ENCODE peak calls at places on chromosomes 16 and 17, in seven cellular contexts. One of them, this sample, is unnamed.

GRCh38 chr17:74773871-74774286 is 2.3 kb downstream of the NAT9 start:
- DNase-seq in hepatocyte: no peak
- DNase-seq in heart right ventricle: no peak
- DNase-seq in A549: no peak
- DNase-seq in lower lobe of right lung: no peak
- DNase-seq in foreskin fibroblast: no peak
- DNase-seq in fibroblast of lung: peak; percentile 66
- DNase-seq in this sample: no peak

GRCh38 chr17:74566132-74566753 is 1.1 kb downstream of the CD300H start:
- DNase-seq in hepatocyte: peak; percentile 61
- DNase-seq in heart right ventricle: no peak
- DNase-seq in A549: peak; percentile 51
- DNase-seq in lower lobe of right lung: no peak
- DNase-seq in foreskin fibroblast: no peak
- DNase-seq in fibroblast of lung: peak; percentile 34
- DNase-seq in this sample: no peak

GRCh38 chr17:33725675-33726271 is 432.7 kb upstream of the ASIC2 start:
- DNase-seq in hepatocyte: peak; percentile 65
- DNase-seq in heart right ventricle: peak; percentile 10
- DNase-seq in A549: peak; percentile 49
- DNase-seq in lower lobe of right lung: peak; percentile 51
- DNase-seq in foreskin fibroblast: no peak
- DNase-seq in fibroblast of lung: peak; percentile 1
- DNase-seq in this sample: no peak

GRCh38 chr17:64399071-64399766 is 8.6 kb upstream of the PECAM1 start:
- DNase-seq in hepatocyte: no peak
- DNase-seq in heart right ventricle: no peak
- DNase-seq in A549: no peak
- DNase-seq in lower lobe of right lung: no peak
- DNase-seq in foreskin fibroblast: no peak
- DNase-seq in fibroblast of lung: peak; percentile 65
- DNase-seq in this sample: peak; percentile 32

GRCh38 chr17:62797959-62798358 is 10.2 kb downstream of the MARCHF10 start:
- DNase-seq in hepatocyte: no peak
- DNase-seq in heart right ventricle: no peak
- DNase-seq in A549: no peak
- DNase-seq in lower lobe of right lung: no peak
- DNase-seq in foreskin fibroblast: no peak
- DNase-seq in fibroblast of lung: no peak
- DNase-seq in this sample: no peak

GRCh38 chr17:49958723-49959122 is 10.3 kb upstream of the DLX4 start:
- DNase-seq in hepatocyte: no peak
- DNase-seq in heart right ventricle: no peak
- DNase-seq in A549: no peak
- DNase-seq in lower lobe of right lung: no peak
- DNase-seq in foreskin fibroblast: no peak
- DNase-seq in fibroblast of lung: no peak
- DNase-seq in this sample: no peak

GRCh38 chr16:51441331-51441730 is 290.3 kb upstream of the SALL1 start:
- DNase-seq in hepatocyte: no peak
- DNase-seq in heart right ventricle: no peak
- DNase-seq in A549: no peak
- DNase-seq in lower lobe of right lung: no peak
- DNase-seq in foreskin fibroblast: no peak
- DNase-seq in fibroblast of lung: no peak
- DNase-seq in this sample: no peak

GRCh38 chr17:1074886-1075665 is 78.1 kb downstream of the TIMM22 start:
- DNase-seq in hepatocyte: no peak
- DNase-seq in heart right ventricle: peak; percentile 65
- DNase-seq in A549: no peak
- DNase-seq in lower lobe of right lung: peak; percentile 32
- DNase-seq in foreskin fibroblast: no peak
- DNase-seq in fibroblast of lung: no peak
- DNase-seq in this sample: no peak

GRCh38 chr16:66620419-66620775 is 15.9 kb downstream of the CMTM3 start:
- DNase-seq in hepatocyte: no peak
- DNase-seq in heart right ventricle: no peak
- DNase-seq in A549: no peak
- DNase-seq in lower lobe of right lung: no peak
- DNase-seq in foreskin fibroblast: no peak
- DNase-seq in fibroblast of lung: no peak
- DNase-seq in this sample: no peak

GRCh38 chr17:51427259-51428255 is 167.2 kb downstream of the UTP18 start:
- DNase-seq in hepatocyte: no peak
- DNase-seq in heart right ventricle: no peak
- DNase-seq in A549: no peak
- DNase-seq in lower lobe of right lung: no peak
- DNase-seq in foreskin fibroblast: no peak
- DNase-seq in fibroblast of lung: no peak
- DNase-seq in this sample: no peak

GRCh38 chr16:81403601-81404391 is 40.8 kb upstream of the CMIP start:
- DNase-seq in hepatocyte: peak; percentile 90
- DNase-seq in heart right ventricle: peak; percentile 86
- DNase-seq in A549: peak; percentile 92
- DNase-seq in lower lobe of right lung: peak; percentile 93
- DNase-seq in foreskin fibroblast: peak; percentile 58
- DNase-seq in fibroblast of lung: peak; percentile 59
- DNase-seq in this sample: no peak

GRCh38 chr17:2755941-2756724 is 6.7 kb upstream of the CCDC92B start:
- DNase-seq in hepatocyte: peak; percentile 37
- DNase-seq in heart right ventricle: no peak
- DNase-seq in A549: no peak
- DNase-seq in lower lobe of right lung: no peak
- DNase-seq in foreskin fibroblast: no peak
- DNase-seq in fibroblast of lung: no peak
- DNase-seq in this sample: no peak

GRCh38 chr17:26782153-26782552 is 511.8 kb upstream of the WSB1 start:
- DNase-seq in hepatocyte: no peak
- DNase-seq in heart right ventricle: no peak
- DNase-seq in A549: no peak
- DNase-seq in lower lobe of right lung: no peak
- DNase-seq in foreskin fibroblast: no peak
- DNase-seq in fibroblast of lung: no peak
- DNase-seq in this sample: no peak

GRCh38 chr17:81309140-81309858 is 14.2 kb upstream of the SLC38A10 start:
- DNase-seq in hepatocyte: peak; percentile 92
- DNase-seq in heart right ventricle: peak; percentile 92
- DNase-seq in A549: peak; percentile 99
- DNase-seq in lower lobe of right lung: peak; percentile 97
- DNase-seq in foreskin fibroblast: peak; percentile 63
- DNase-seq in fibroblast of lung: peak; percentile 54
- DNase-seq in this sample: no peak

GRCh38 chr17:33602981-33603380 is 309.9 kb upstream of the ASIC2 start:
- DNase-seq in hepatocyte: peak; percentile 15
- DNase-seq in heart right ventricle: no peak
- DNase-seq in A549: no peak
- DNase-seq in lower lobe of right lung: no peak
- DNase-seq in foreskin fibroblast: no peak
- DNase-seq in fibroblast of lung: no peak
- DNase-seq in this sample: no peak

GRCh38 chr16:1572664-1573063 is 39.2 kb downstream of the TMEM204 start:
- DNase-seq in hepatocyte: no peak
- DNase-seq in heart right ventricle: no peak
- DNase-seq in A549: no peak
- DNase-seq in lower lobe of right lung: no peak
- DNase-seq in foreskin fibroblast: no peak
- DNase-seq in fibroblast of lung: no peak
- DNase-seq in this sample: no peak

GRCh38 chr17:2693561-2694380 is 17.8 kb downstream of the CLUH start:
- DNase-seq in hepatocyte: no peak
- DNase-seq in heart right ventricle: no peak
- DNase-seq in A549: no peak
- DNase-seq in lower lobe of right lung: no peak
- DNase-seq in foreskin fibroblast: no peak
- DNase-seq in fibroblast of lung: no peak
- DNase-seq in this sample: no peak

GRCh38 chr16:80807916-80808315 is 3.5 kb upstream of the CDYL2 start:
- DNase-seq in hepatocyte: no peak
- DNase-seq in heart right ventricle: no peak
- DNase-seq in A549: no peak
- DNase-seq in lower lobe of right lung: no peak
- DNase-seq in foreskin fibroblast: peak; percentile 56
- DNase-seq in fibroblast of lung: no peak
- DNase-seq in this sample: no peak

GRCh38 chr16:261031-261691 is 14.6 kb downstream of the RGS11 start:
- DNase-seq in hepatocyte: no peak
- DNase-seq in heart right ventricle: no peak
- DNase-seq in A549: no peak
- DNase-seq in lower lobe of right lung: no peak
- DNase-seq in foreskin fibroblast: no peak
- DNase-seq in fibroblast of lung: no peak
- DNase-seq in this sample: no peak

DNA sequence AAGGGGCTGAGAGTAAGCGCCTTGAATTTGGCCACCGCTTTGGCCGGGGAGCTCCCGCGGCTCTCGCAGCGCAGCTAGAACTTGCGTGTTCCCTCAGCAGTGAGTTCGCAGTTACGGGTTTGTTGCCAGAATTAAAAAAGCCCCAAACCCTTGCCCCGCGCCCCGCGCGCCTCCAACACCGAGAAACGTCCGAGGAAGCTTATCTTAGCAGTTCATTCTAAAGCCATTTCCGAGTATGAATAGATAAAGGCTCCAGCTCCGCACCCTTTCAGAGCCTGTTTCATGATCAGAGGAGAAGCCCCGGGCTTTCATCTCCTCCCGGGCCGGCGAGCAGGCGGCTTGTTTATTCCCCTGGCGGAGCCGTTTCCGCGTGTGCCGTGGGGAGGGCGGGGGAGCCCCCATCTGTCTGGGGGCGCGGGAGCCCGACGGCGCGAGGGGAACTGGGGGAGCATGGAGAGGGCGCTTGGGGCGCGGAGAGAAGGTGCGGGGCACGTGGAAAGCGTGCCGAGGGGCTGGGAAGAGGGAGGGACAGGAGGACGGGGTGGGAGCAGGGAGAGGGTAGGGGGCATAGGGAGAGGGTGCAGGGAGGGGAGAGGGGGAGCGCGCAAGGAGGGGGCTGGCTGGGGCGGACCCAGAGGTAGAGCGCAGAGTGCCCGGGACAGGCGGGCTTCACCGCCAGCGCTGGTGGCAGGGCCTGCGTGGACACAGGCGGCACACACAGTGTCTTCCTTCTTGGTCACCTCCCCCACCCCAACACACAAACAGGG is 9.9 kb downstream of the TBX4 start:
- DNase-seq in hepatocyte: peak; percentile 59
- DNase-seq in heart right ventricle: no peak
- DNase-seq in A549: no peak
- DNase-seq in lower lobe of right lung: no peak
- DNase-seq in foreskin fibroblast: no peak
- DNase-seq in fibroblast of lung: no peak
- DNase-seq in this sample: no peak
- H3K4me3 ChIP-seq in hepatocyte: peak overlapping the region; percentile 17
- H3K4me3 ChIP-seq in heart right ventricle: peak overlapping the region; percentile 21
- H3K4me3 ChIP-seq in A549: no peak overlapping the region
- H3K4me3 ChIP-seq in lower lobe of right lung: peak overlapping the region; percentile 31
- H3K4me3 ChIP-seq in foreskin fibroblast: peak overlapping the region; percentile 45
- H3K4me3 ChIP-seq in fibroblast of lung: peak overlapping the region; percentile 7
- H3K4me3 ChIP-seq in this sample: no peak overlapping the region

GRCh38 chr17:17834974-17835373 is 1.8 kb downstream of the SREBF1 start:
- DNase-seq in hepatocyte: no peak
- DNase-seq in heart right ventricle: no peak
- DNase-seq in A549: no peak
- DNase-seq in lower lobe of right lung: no peak
- DNase-seq in foreskin fibroblast: no peak
- DNase-seq in fibroblast of lung: no peak
- DNase-seq in this sample: no peak
- H3K4me3 ChIP-seq in hepatocyte: no peak overlapping the region
- H3K4me3 ChIP-seq in heart right ventricle: peak overlapping the region; percentile 92
- H3K4me3 ChIP-seq in A549: peak overlapping the region; percentile 85
- H3K4me3 ChIP-seq in lower lobe of right lung: peak overlapping the region; percentile 98
- H3K4me3 ChIP-seq in foreskin fibroblast: peak overlapping the region; percentile 88
- H3K4me3 ChIP-seq in fibroblast of lung: peak overlapping the region; percentile 11
- H3K4me3 ChIP-seq in this sample: no peak overlapping the region

DNA sequence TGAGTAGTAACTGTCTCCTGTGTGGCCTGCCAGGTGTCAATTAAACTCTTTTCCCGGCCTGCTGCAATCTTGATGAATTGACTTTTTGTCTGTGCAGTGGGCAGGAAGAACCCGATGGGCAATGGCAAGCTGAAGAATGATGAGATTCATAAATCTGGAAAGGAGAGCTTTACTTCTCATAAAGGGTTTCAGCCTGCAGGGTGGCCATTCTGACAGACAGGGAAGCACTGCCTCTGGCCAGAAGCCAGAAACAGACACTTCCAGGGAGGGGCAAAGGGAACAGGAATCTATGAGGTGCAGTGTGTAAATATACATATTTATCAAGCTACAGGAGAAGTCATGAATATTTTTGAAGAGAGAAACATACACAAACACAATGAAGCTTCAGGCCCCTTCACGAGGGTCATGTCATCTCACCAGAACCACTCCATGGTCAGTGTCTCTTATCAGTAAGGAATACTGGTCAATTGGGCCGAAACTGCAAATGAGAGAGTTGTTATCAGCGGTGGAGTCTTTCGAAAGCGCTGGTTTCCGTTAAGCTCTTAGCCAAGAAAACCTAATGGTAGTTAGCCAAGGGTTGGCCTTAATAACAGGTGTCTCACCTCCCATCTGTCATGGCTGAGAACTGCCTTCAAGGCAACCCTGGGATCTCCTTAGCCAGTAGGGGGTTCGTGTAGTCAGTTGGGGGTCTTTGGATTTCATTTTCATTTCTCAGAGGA is 1.3 kb upstream of the NARF start:
- DNase-seq in hepatocyte: no peak
- DNase-seq in heart right ventricle: no peak
- DNase-seq in A549: no peak
- DNase-seq in lower lobe of right lung: no peak
- DNase-seq in foreskin fibroblast: no peak
- DNase-seq in fibroblast of lung: no peak
- DNase-seq in this sample: no peak
- H3K4me3 ChIP-seq in hepatocyte: peak overlapping the region; percentile 6
- H3K4me3 ChIP-seq in heart right ventricle: peak overlapping the region; percentile 92
- H3K4me3 ChIP-seq in A549: peak overlapping the region; percentile 74
- H3K4me3 ChIP-seq in lower lobe of right lung: peak overlapping the region; percentile 96
- H3K4me3 ChIP-seq in foreskin fibroblast: peak overlapping the region; percentile 75
- H3K4me3 ChIP-seq in fibroblast of lung: peak overlapping the region; percentile 82
- H3K4me3 ChIP-seq in this sample: no peak overlapping the region

GRCh38 chr17:76027159-76027839 is at the start of gene EVPL:
- DNase-seq in hepatocyte: peak; percentile 37
- DNase-seq in heart right ventricle: no peak
- DNase-seq in A549: peak; percentile 62
- DNase-seq in lower lobe of right lung: peak; percentile 92
- DNase-seq in foreskin fibroblast: no peak
- DNase-seq in fibroblast of lung: no peak
- DNase-seq in this sample: peak; percentile 32
- H3K4me3 ChIP-seq in hepatocyte: no peak within 1 kb of the TSS
- H3K4me3 ChIP-seq in heart right ventricle: no peak within 1 kb of the TSS
- H3K4me3 ChIP-seq in A549: peak within 1 kb of the TSS; percentile 74
- H3K4me3 ChIP-seq in lower lobe of right lung: peak within 1 kb of the TSS; percentile 52
- H3K4me3 ChIP-seq in foreskin fibroblast: no peak within 1 kb of the TSS
- H3K4me3 ChIP-seq in fibroblast of lung: no peak within 1 kb of the TSS
- H3K4me3 ChIP-seq in this sample: peak within 1 kb of the TSS; percentile 45

GRCh38 chr16:87949071-87949744 is 2.0 kb upstream of the BANP start:
- DNase-seq in hepatocyte: no peak
- DNase-seq in heart right ventricle: no peak
- DNase-seq in A549: no peak
- DNase-seq in lower lobe of right lung: no peak
- DNase-seq in foreskin fibroblast: no peak
- DNase-seq in fibroblast of lung: no peak
- DNase-seq in this sample: no peak
- H3K4me3 ChIP-seq in hepatocyte: no peak overlapping the region
- H3K4me3 ChIP-seq in heart right ventricle: no peak overlapping the region
- H3K4me3 ChIP-seq in A549: peak overlapping the region; percentile 98
- H3K4me3 ChIP-seq in lower lobe of right lung: no peak overlapping the region
- H3K4me3 ChIP-seq in foreskin fibroblast: no peak overlapping the region
- H3K4me3 ChIP-seq in fibroblast of lung: no peak overlapping the region
- H3K4me3 ChIP-seq in this sample: no peak overlapping the region

This sample was measured in kidney epithelial cell.